ENCODE peak calls at places on chromosomes 6 and 20, in five cellular contexts. B is fibroblast of lung; E is RWPE2; F is H9; X is CD8-positive, alpha-beta T cell. P is an unnamed sample.
A peak's percentile ranks its signal among the peaks of the same experiment; 100 is the strongest.

GRCh38 chr6:32853541-32854375 is at the start of the genes PSMB9 and TAP1:
- DNase-seq in F (peak; percentile 95), B (peak; percentile 89), X (peak; percentile 95), E (peak; percentile 91), P (peak; percentile 70)

GRCh38 chr6:101391772-101392560 is 1.5 kb upstream of the GRIK2 start:
- DNase-seq in F (peak; percentile 39), E (no peak), X (no peak), B (peak; percentile 15), P (no peak)

GRCh38 chr6:163706688-163707087 is 292.2 kb downstream of the QKI start:
- DNase-seq in B (peak; percentile 18), X (no peak), E (no peak), F (no peak), P (no peak)

GRCh38 chr20:46004813-46005505 is 3.7 kb upstream of the MMP9 start:
- DNase-seq in B (no peak), E (peak; percentile 97), X (peak; percentile 31), F (peak; percentile 86), P (peak; percentile 41)

GRCh38 chr6:12277401-12277800 is 12.8 kb upstream of the EDN1 start:
- DNase-seq in B (no peak), F (no peak), X (no peak), E (no peak), P (no peak)

GRCh38 chr6:33299237-33299944 is 649 bp upstream of the RGL2 start:
- DNase-seq in E (no peak), F (peak; percentile 87), X (peak; percentile 93), B (peak; percentile 89), P (no peak)

GRCh38 chr20:10476319-10476724 is 41.2 kb downstream of the SLX4IP start:
- DNase-seq in E (no peak), X (no peak), B (peak; percentile 29), F (no peak), P (no peak)

GRCh38 chr6:7125290-7125689 is 17.5 kb downstream of the RREB1 start:
- DNase-seq in X (no peak), B (no peak), F (no peak), E (no peak), P (no peak)

GRCh38 chr6:127520061-127520460 is 926 bp upstream of the MTCL3 start:
- DNase-seq in E (no peak), X (no peak), B (peak; percentile 15), F (no peak), P (no peak)

GRCh38 chr6:12403201-12403826 is 113.2 kb downstream of the EDN1 start:
- DNase-seq in E (no peak), F (no peak), X (no peak), B (peak; percentile 66), P (peak; percentile 18)

GRCh38 chr6:72724545-72724944 is 102.7 kb downstream of the KCNQ5 start:
- DNase-seq in F (no peak), E (no peak), B (peak; percentile 68), X (no peak), P (no peak)

GRCh38 chr6:150503586-150504339 is 95.9 kb upstream of the PLEKHG1 start:
- DNase-seq in E (no peak), X (no peak), F (no peak), B (no peak), P (no peak)

GRCh38 chr20:51563597-51564332 is 21.2 kb upstream of the NFATC2 start:
- DNase-seq in X (no peak), B (peak; percentile 90), E (no peak), F (peak; percentile 79), P (no peak)

GRCh38 chr6:35186571-35186970 is 27.2 kb upstream of the SCUBE3 start:
- DNase-seq in F (no peak), X (no peak), B (no peak), E (no peak), P (no peak)

GRCh38 chr6:111951439-111952140 is 78.3 kb upstream of the FYN start:
- DNase-seq in X (no peak), B (no peak), F (no peak), E (no peak), P (no peak)

GRCh38 chr6:32837651-32838113 is 857 bp downstream of the TAP2 start:
- DNase-seq in B (peak; percentile 42), X (no peak), F (no peak), E (no peak), P (peak; percentile 57)

GRCh38 chr20:17627101-17627950 is 54.7 kb downstream of the RRBP1 start:
- DNase-seq in B (no peak), X (no peak), F (no peak), E (peak; percentile 57), P (no peak)

GRCh38 chr6:11144393-11144829 is 32.9 kb upstream of the ERVFRD-1 start:
- DNase-seq in B (peak; percentile 62), F (peak; percentile 77), E (no peak), X (peak; percentile 74), P (no peak)

GRCh38 chr6:42383421-42384208 is 68.1 kb downstream of the TRERF1 start:
- DNase-seq in X (no peak), B (no peak), F (no peak), E (no peak), P (no peak)

GRCh38 chr20:34850969-34851368 is 21.7 kb downstream of the GGT7 start:
- DNase-seq in E (peak; percentile 56), F (no peak), X (no peak), B (peak; percentile 20), P (no peak)

GRCh38 chr6:111597687-111598086 is 8.0 kb downstream of the TRAF3IP2 start:
- DNase-seq in F (no peak), X (no peak), B (no peak), E (no peak), P (no peak)

GRCh38 chr6:17281100-17281496 is at the start of gene RBM24:
- DNase-seq in F (peak; percentile 65), E (no peak), X (peak; percentile 16), B (peak; percentile 80), P (no peak)

GRCh38 chr6:10375391-10375969 is 39.4 kb downstream of the TFAP2A start:
- DNase-seq in X (no peak), B (no peak), F (no peak), E (no peak), P (no peak)

GRCh38 chr20:63534831-63535651 is 2.1 kb downstream of the PTK6 start:
- DNase-seq in X (no peak), E (peak; percentile 92), F (no peak), B (no peak), P (no peak)

GRCh38 chr6:126542052-126542451 is 202.1 kb downstream of the CENPW start:
- DNase-seq in F (no peak), X (no peak), B (no peak), E (no peak), P (no peak)

GRCh38 chr6:37473364-37474095 is 26.2 kb downstream of the CCDC167 start:
- DNase-seq in E (peak; percentile 70), X (no peak), B (peak; percentile 54), F (no peak), P (peak; percentile 46)

GRCh38 chr6:137968901-137969300 is 101.8 kb downstream of the TNFAIP3 start:
- DNase-seq in E (no peak), B (peak; percentile 19), X (no peak), F (no peak), P (no peak)

GRCh38 chr20:24438331-24438730 is 31.1 kb upstream of the SYNDIG1 start:
- DNase-seq in X (no peak), B (no peak), F (no peak), E (no peak), P (no peak)

DNA sequence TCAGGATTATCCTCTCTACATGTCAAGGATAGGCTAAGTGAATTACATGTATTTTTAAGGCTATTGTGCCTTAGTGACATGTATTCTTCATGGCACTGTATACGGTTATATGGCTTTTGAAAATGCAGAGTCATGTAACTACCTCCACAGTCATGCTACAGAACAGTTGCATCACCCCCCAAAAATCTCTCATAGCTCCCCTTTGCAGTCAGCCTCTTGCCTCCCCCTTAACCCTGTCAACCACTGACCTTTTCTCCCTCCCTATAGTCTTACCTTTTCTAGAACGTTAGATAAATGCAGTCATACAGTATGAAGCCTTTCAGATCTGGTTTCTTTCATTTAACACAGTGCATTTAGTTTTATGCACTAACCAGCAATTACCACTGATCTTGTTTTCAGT is 10.3 kb upstream of the RNF24 start:
- DNase-seq in X (no peak), E (no peak), F (no peak), B (no peak), P (no peak)
- H3K27ac ChIP-seq in X (no peak overlapping the region), E (peak overlapping the region; percentile 43), F (no peak overlapping the region), B (peak overlapping the region; percentile 1), P (peak overlapping the region; percentile 29)

GRCh38 chr20:19404836-19405235 is 192.4 kb downstream of the SLC24A3 start:
- DNase-seq in F (no peak), E (no peak), X (no peak), B (no peak), P (no peak)
- H3K27ac ChIP-seq in F (no peak overlapping the region), E (no peak overlapping the region), X (no peak overlapping the region), B (no peak overlapping the region), P (no peak overlapping the region)

DNA sequence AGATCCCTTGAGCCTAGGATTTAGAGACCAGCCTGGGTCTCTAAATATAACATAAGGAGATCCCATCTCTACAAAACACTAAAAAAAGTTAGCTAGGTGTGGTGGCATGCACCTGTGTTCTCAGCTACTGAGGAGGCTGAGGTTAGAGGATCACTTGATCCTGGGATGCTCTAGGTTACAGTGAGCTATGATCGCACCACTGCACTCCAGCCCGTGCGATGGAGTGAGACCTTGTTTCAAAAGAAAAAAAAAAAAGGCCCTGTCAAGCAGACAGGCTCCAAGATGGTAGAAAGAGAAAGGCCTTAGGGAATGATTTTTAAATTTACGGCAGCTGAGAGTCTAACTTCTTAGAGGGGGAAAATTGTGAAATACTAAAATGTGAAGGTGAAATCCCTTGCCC is 22.6 kb upstream of the NCOA3 start:
- DNase-seq in X (no peak), F (no peak), E (no peak), B (no peak), P (no peak)
- H3K27ac ChIP-seq in X (no peak overlapping the region), F (no peak overlapping the region), E (no peak overlapping the region), B (no peak overlapping the region), P (no peak overlapping the region)

GRCh38 chr6:5098501-5099270 is 13.5 kb downstream of the PPP1R3G start:
- DNase-seq in X (no peak), F (no peak), B (no peak), E (no peak), P (no peak)

GRCh38 chr6:5099537-5099936 is 14.4 kb downstream of the PPP1R3G start:
- DNase-seq in F (no peak), B (no peak), E (no peak), X (no peak), P (no peak)

GRCh38 chr6:5094327-5094726 is 9.2 kb downstream of the PPP1R3G start:
- DNase-seq in E (no peak), B (peak; percentile 97), X (no peak), F (no peak), P (no peak)

GRCh38 chr6:5095236-5095635 is 10.1 kb downstream of the PPP1R3G start:
- DNase-seq in B (peak; percentile 77), E (no peak), X (no peak), F (no peak), P (no peak)

GRCh38 chr6:5096482-5096881 is 11.3 kb downstream of the PPP1R3G start:
- DNase-seq in B (no peak), F (no peak), E (no peak), X (no peak), P (no peak)
- H3K27ac ChIP-seq in B (no peak overlapping the region), F (no peak overlapping the region), E (no peak overlapping the region), X (no peak overlapping the region), P (no peak overlapping the region)